ENCODE peak calls at places on chromosomes 2 and 18, in five cellular contexts. One of them, this sample, is unnamed.

GRCh38 chr2:1718339-1719220 is 25.7 kb downstream of the PXDN start:
- DNase-seq in suprapubic skin: no peak
- DNase-seq in tibial artery: no peak
- DNase-seq in GM12865: no peak
- DNase-seq in cardiac muscle cell: no peak
- DNase-seq in this sample: no peak

GRCh38 chr2:140747665-140748064 is 1383.2 kb downstream of the LRP1B start:
- DNase-seq in suprapubic skin: no peak
- DNase-seq in tibial artery: no peak
- DNase-seq in GM12865: peak
- DNase-seq in cardiac muscle cell: no peak
- DNase-seq in this sample: no peak

GRCh38 chr2:111706481-111707001 is 177.5 kb downstream of the ANAPC1 start:
- DNase-seq in suprapubic skin: peak
- DNase-seq in tibial artery: no peak
- DNase-seq in GM12865: peak
- DNase-seq in cardiac muscle cell: no peak
- DNase-seq in this sample: no peak

GRCh38 chr2:29238497-29238896 is 123.3 kb downstream of the CLIP4 start:
- DNase-seq in suprapubic skin: peak
- DNase-seq in tibial artery: no peak
- DNase-seq in GM12865: peak
- DNase-seq in cardiac muscle cell: peak
- DNase-seq in this sample: peak

GRCh38 chr2:54558976-54559410 is 102.9 kb downstream of the SPTBN1 start:
- DNase-seq in suprapubic skin: no peak
- DNase-seq in tibial artery: no peak
- DNase-seq in GM12865: peak
- DNase-seq in cardiac muscle cell: no peak
- DNase-seq in this sample: no peak

GRCh38 chr2:173961346-173961705 is 3.8 kb downstream of the SP3 start:
- DNase-seq in suprapubic skin: no peak
- DNase-seq in tibial artery: no peak
- DNase-seq in GM12865: no peak
- DNase-seq in cardiac muscle cell: no peak
- DNase-seq in this sample: no peak

GRCh38 chr2:23506460-23507266 is 121.7 kb downstream of the KLHL29 start:
- DNase-seq in suprapubic skin: no peak
- DNase-seq in tibial artery: no peak
- DNase-seq in GM12865: no peak
- DNase-seq in cardiac muscle cell: no peak
- DNase-seq in this sample: no peak

GRCh38 chr2:115782286-115782685 is 1339.8 kb downstream of the DPP10 start:
- DNase-seq in suprapubic skin: no peak
- DNase-seq in tibial artery: no peak
- DNase-seq in GM12865: no peak
- DNase-seq in cardiac muscle cell: no peak
- DNase-seq in this sample: no peak

GRCh38 chr2:163155279-163155883 is 316.8 kb upstream of the KCNH7 start:
- DNase-seq in suprapubic skin: no peak
- DNase-seq in tibial artery: no peak
- DNase-seq in GM12865: peak
- DNase-seq in cardiac muscle cell: peak
- DNase-seq in this sample: peak

GRCh38 chr2:233449071-233449901 is 95.0 kb downstream of the DGKD start:
- DNase-seq in suprapubic skin: peak
- DNase-seq in tibial artery: peak
- DNase-seq in GM12865: no peak
- DNase-seq in cardiac muscle cell: peak
- DNase-seq in this sample: peak

GRCh38 chr18:9123520-9123919 is 13.1 kb upstream of the ANKRD12 start:
- DNase-seq in suprapubic skin: no peak
- DNase-seq in tibial artery: no peak
- DNase-seq in GM12865: no peak
- DNase-seq in cardiac muscle cell: no peak
- DNase-seq in this sample: no peak

GRCh38 chr2:169664978-169665930 is 29.0 kb downstream of the CFAP210 start:
- DNase-seq in suprapubic skin: no peak
- DNase-seq in tibial artery: no peak
- DNase-seq in GM12865: no peak
- DNase-seq in cardiac muscle cell: no peak
- DNase-seq in this sample: peak

GRCh38 chr2:170771049-170771937 is 1.1 kb downstream of the ERICH2 start:
- DNase-seq in suprapubic skin: peak
- DNase-seq in tibial artery: no peak
- DNase-seq in GM12865: no peak
- DNase-seq in cardiac muscle cell: no peak
- DNase-seq in this sample: no peak

GRCh38 chr2:74457549-74458131 is 598 bp upstream of the WBP1 start:
- DNase-seq in suprapubic skin: peak
- DNase-seq in tibial artery: peak
- DNase-seq in GM12865: peak
- DNase-seq in cardiac muscle cell: peak
- DNase-seq in this sample: no peak

GRCh38 chr2:219570194-219570923 is 980 bp downstream of the OBSL1 start:
- DNase-seq in suprapubic skin: no peak
- DNase-seq in tibial artery: no peak
- DNase-seq in GM12865: no peak
- DNase-seq in cardiac muscle cell: peak
- DNase-seq in this sample: peak

GRCh38 chr2:240925191-240925575 is 19.0 kb downstream of the CROCC2 start:
- DNase-seq in suprapubic skin: peak
- DNase-seq in tibial artery: peak
- DNase-seq in GM12865: peak
- DNase-seq in cardiac muscle cell: no peak
- DNase-seq in this sample: no peak

GRCh38 chr2:37802106-37802791 is 122.8 kb upstream of the RMDN2 start:
- DNase-seq in suprapubic skin: no peak
- DNase-seq in tibial artery: no peak
- DNase-seq in GM12865: no peak
- DNase-seq in cardiac muscle cell: no peak
- DNase-seq in this sample: peak

GRCh38 chr2:166464187-166464586 is 29.9 kb downstream of the SCN7A start:
- DNase-seq in suprapubic skin: no peak
- DNase-seq in tibial artery: no peak
- DNase-seq in GM12865: no peak
- DNase-seq in cardiac muscle cell: no peak
- DNase-seq in this sample: no peak

GRCh38 chr18:74631242-74632087 is 33.8 kb downstream of the ZNF407 start:
- DNase-seq in suprapubic skin: no peak
- DNase-seq in tibial artery: no peak
- DNase-seq in GM12865: no peak
- DNase-seq in cardiac muscle cell: no peak
- DNase-seq in this sample: peak

GRCh38 chr2:230797515-230798495 is 66.9 kb upstream of the ITM2C start:
- DNase-seq in suprapubic skin: no peak
- DNase-seq in tibial artery: no peak
- DNase-seq in GM12865: peak
- DNase-seq in cardiac muscle cell: no peak
- DNase-seq in this sample: no peak

GRCh38 chr2:58428286-58428552 is 187.1 kb upstream of the FANCL start:
- DNase-seq in suprapubic skin: no peak
- DNase-seq in tibial artery: no peak
- DNase-seq in GM12865: peak
- DNase-seq in cardiac muscle cell: no peak
- DNase-seq in this sample: no peak

GRCh38 chr2:6924101-6924917 is 7.1 kb downstream of the RNF144A start:
- DNase-seq in suprapubic skin: no peak
- DNase-seq in tibial artery: no peak
- DNase-seq in GM12865: no peak
- DNase-seq in cardiac muscle cell: no peak
- DNase-seq in this sample: no peak

GRCh38 chr2:218995972-218996644 is 2.9 kb upstream of the CRYBA2 start:
- DNase-seq in suprapubic skin: peak
- DNase-seq in tibial artery: peak
- DNase-seq in GM12865: peak
- DNase-seq in cardiac muscle cell: peak
- DNase-seq in this sample: peak

GRCh38 chr2:239298126-239298804 is 102.6 kb downstream of the HDAC4 start:
- DNase-seq in suprapubic skin: peak
- DNase-seq in tibial artery: peak
- DNase-seq in GM12865: no peak
- DNase-seq in cardiac muscle cell: no peak
- DNase-seq in this sample: no peak

GRCh38 chr2:88564402-88564801 is 62.9 kb downstream of the EIF2AK3 start:
- DNase-seq in suprapubic skin: no peak
- DNase-seq in tibial artery: no peak
- DNase-seq in GM12865: no peak
- DNase-seq in cardiac muscle cell: no peak
- DNase-seq in this sample: no peak

GRCh38 chr2:88560619-88561307 is 66.5 kb downstream of the EIF2AK3 start:
- DNase-seq in suprapubic skin: no peak
- DNase-seq in tibial artery: no peak
- DNase-seq in GM12865: peak
- DNase-seq in cardiac muscle cell: no peak
- DNase-seq in this sample: no peak

GRCh38 chr2:88563134-88563533 is 64.1 kb downstream of the EIF2AK3 start:
- DNase-seq in suprapubic skin: no peak
- DNase-seq in tibial artery: no peak
- DNase-seq in GM12865: no peak
- DNase-seq in cardiac muscle cell: no peak
- DNase-seq in this sample: no peak

GRCh38 chr2:88557290-88557689 is 70.0 kb downstream of the EIF2AK3 start:
- DNase-seq in suprapubic skin: no peak
- DNase-seq in tibial artery: no peak
- DNase-seq in GM12865: no peak
- DNase-seq in cardiac muscle cell: no peak
- DNase-seq in this sample: no peak

GRCh38 chr2:88561646-88562388 is 65.4 kb downstream of the EIF2AK3 start:
- DNase-seq in suprapubic skin: no peak
- DNase-seq in tibial artery: no peak
- DNase-seq in GM12865: peak
- DNase-seq in cardiac muscle cell: no peak
- DNase-seq in this sample: no peak
- H3K4me3 ChIP-seq in suprapubic skin: no peak
- H3K4me3 ChIP-seq in tibial artery: no peak
- H3K4me3 ChIP-seq in GM12865: no peak
- H3K4me3 ChIP-seq in cardiac muscle cell: no peak
- H3K4me3 ChIP-seq in this sample: no peak

DNA sequence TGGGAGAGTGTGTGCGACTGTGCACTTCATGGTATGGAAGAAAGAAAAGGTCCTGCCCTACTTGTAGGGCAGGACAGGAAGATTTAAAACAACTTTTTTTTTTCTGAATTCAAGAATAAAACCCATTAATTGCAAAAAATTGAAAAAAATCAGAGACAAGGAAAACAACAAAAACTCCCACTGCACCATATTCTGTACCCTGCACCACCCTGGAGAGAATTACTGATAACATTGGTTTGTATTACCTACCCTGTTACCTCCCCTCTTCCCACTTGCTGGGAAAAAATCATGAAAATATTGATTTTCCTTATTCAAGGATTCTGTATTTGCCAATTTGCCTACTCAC is 77.6 kb downstream of the DYSF start:
- DNase-seq in suprapubic skin: no peak
- DNase-seq in tibial artery: no peak
- DNase-seq in GM12865: no peak
- DNase-seq in cardiac muscle cell: no peak
- DNase-seq in this sample: no peak
- TF ChIP-seq CTCF in suprapubic skin: no peak
- TF ChIP-seq CTCF in tibial artery: no peak
- TF ChIP-seq CTCF in GM12865: no peak
- TF ChIP-seq CTCF in cardiac muscle cell: no peak
- TF ChIP-seq CTCF in this sample: no peak

DNA sequence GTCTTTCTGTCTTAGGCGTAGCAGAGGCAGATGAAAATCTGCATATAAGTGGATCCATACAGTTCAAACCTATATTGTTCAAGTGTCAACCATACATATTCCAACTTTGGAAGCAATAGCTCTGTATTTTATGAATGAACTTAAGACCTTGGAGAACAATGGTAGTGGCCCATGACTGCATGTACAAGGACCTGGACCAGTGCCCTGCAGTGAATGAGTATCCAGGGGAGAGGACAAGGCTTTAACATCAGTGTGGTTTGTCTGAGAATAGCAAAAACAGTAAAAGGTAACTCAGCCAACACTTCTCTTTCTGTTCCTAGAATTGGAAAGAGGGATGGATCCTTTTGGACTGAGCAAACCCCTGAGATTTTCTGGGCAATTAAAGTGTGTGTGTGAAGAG is 230.8 kb upstream of the LINC00305 start:
- DNase-seq in suprapubic skin: no peak
- DNase-seq in tibial artery: no peak
- DNase-seq in GM12865: no peak
- DNase-seq in cardiac muscle cell: no peak
- DNase-seq in this sample: no peak
- H3K4me3 ChIP-seq in suprapubic skin: no peak
- H3K4me3 ChIP-seq in tibial artery: no peak
- H3K4me3 ChIP-seq in GM12865: no peak
- H3K4me3 ChIP-seq in cardiac muscle cell: no peak
- H3K4me3 ChIP-seq in this sample: no peak

GRCh38 chr2:130763405-130763804 is 8.1 kb downstream of the AMER3 start:
- DNase-seq in suprapubic skin: no peak
- DNase-seq in tibial artery: no peak
- DNase-seq in GM12865: no peak
- DNase-seq in cardiac muscle cell: no peak
- DNase-seq in this sample: no peak

GRCh38 chr2:130762910-130763385 is 7.6 kb downstream of the AMER3 start:
- DNase-seq in suprapubic skin: no peak
- DNase-seq in tibial artery: no peak
- DNase-seq in GM12865: no peak
- DNase-seq in cardiac muscle cell: no peak
- DNase-seq in this sample: no peak

GRCh38 chr2:130764821-130765115 is 9.4 kb downstream of the AMER3 start:
- DNase-seq in suprapubic skin: no peak
- DNase-seq in tibial artery: no peak
- DNase-seq in GM12865: no peak
- DNase-seq in cardiac muscle cell: no peak
- DNase-seq in this sample: no peak

GRCh38 chr2:130765464-130765863 is 10.1 kb downstream of the AMER3 start:
- DNase-seq in suprapubic skin: no peak
- DNase-seq in tibial artery: no peak
- DNase-seq in GM12865: no peak
- DNase-seq in cardiac muscle cell: no peak
- DNase-seq in this sample: no peak

DNA sequence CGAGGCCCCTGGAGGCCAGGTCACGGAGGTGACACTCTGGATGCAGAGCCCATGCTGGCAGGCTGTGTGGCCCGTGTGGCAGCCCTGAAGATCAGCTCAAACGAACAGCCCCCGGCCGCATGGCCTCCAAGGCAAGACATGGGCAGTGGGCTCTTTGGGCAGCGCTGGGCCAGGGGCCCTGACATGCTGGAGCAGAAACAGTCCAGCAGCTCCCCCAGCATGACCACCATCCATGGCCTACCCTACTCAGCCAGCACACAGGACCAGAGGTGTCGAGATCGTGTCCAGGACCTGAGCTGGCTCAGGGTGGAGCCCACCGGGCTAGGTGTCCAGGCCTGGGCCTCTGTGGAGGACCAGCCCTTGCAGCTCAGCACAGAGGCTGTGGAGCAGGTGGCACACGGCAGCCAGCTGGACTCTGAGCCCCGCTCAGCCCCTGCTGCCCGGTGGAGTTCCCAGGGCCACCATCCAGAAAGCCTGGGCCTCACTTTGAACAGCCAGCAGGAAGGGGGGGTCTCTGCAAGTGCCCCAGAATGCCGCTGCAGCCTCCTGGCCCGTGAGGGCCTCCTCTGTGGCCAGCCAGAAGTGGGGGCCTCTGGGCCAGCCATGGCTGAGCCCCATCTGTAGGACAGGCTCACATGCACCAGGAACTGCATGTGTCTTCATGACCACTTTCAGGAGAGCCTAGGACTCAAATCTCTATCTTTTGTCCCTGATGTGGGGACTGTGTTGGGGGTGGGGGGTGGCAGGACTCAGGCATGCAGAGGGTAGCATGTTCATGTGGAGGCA is 8.9 kb downstream of the AMER3 start:
- DNase-seq in suprapubic skin: no peak
- DNase-seq in tibial artery: no peak
- DNase-seq in GM12865: no peak
- DNase-seq in cardiac muscle cell: no peak
- DNase-seq in this sample: no peak
- TF ChIP-seq CTCF in suprapubic skin: no peak
- TF ChIP-seq CTCF in tibial artery: no peak
- TF ChIP-seq CTCF in GM12865: no peak
- TF ChIP-seq CTCF in cardiac muscle cell: no peak
- TF ChIP-seq CTCF in this sample: no peak

This sample was measured in AG10803.